ENCODE peak calls at places on chromosome 21, in six cellular contexts. One of them, this sample, is unnamed.

GRCh38 chr21:17512245-17513213 is at the start of gene CXADR:
- DNase-seq in neural crest cell: peak
- DNase-seq in GM20000: peak
- DNase-seq in AG04450: no peak
- DNase-seq in CD4-positive, alpha-beta T cell: peak
- DNase-seq in GM23338: peak
- DNase-seq in this sample: peak

GRCh38 chr21:25513810-25514209 is 93.5 kb downstream of the MRPL39 start:
- DNase-seq in AG04450: no peak
- DNase-seq in CD4-positive, alpha-beta T cell: no peak
- DNase-seq in GM20000: no peak
- DNase-seq in neural crest cell: no peak
- DNase-seq in GM23338: no peak
- DNase-seq in this sample: no peak

GRCh38 chr21:25963186-25963585 is 207.4 kb downstream of the APP start:
- DNase-seq in GM23338: no peak
- DNase-seq in CD4-positive, alpha-beta T cell: no peak
- DNase-seq in neural crest cell: no peak
- DNase-seq in AG04450: no peak
- DNase-seq in GM20000: no peak
- DNase-seq in this sample: no peak

GRCh38 chr21:18666725-18667124 is 263.1 kb upstream of the TMPRSS15 start:
- DNase-seq in neural crest cell: no peak
- DNase-seq in GM23338: no peak
- DNase-seq in AG04450: no peak
- DNase-seq in GM20000: no peak
- DNase-seq in CD4-positive, alpha-beta T cell: no peak
- DNase-seq in this sample: no peak

GRCh38 chr21:33968082-33968997 is 52.7 kb upstream of the ATP5PO start:
- DNase-seq in GM23338: peak
- DNase-seq in GM20000: peak
- DNase-seq in CD4-positive, alpha-beta T cell: no peak
- DNase-seq in neural crest cell: no peak
- DNase-seq in AG04450: no peak
- DNase-seq in this sample: no peak

GRCh38 chr21:15558884-15559283 is 170.9 kb upstream of the USP25 start:
- DNase-seq in CD4-positive, alpha-beta T cell: no peak
- DNase-seq in AG04450: no peak
- DNase-seq in GM20000: no peak
- DNase-seq in GM23338: no peak
- DNase-seq in neural crest cell: no peak
- DNase-seq in this sample: no peak

GRCh38 chr21:38675450-38675849 is 130.3 kb upstream of the ETS2 start:
- DNase-seq in AG04450: no peak
- DNase-seq in GM20000: no peak
- DNase-seq in CD4-positive, alpha-beta T cell: no peak
- DNase-seq in GM23338: no peak
- DNase-seq in neural crest cell: no peak
- DNase-seq in this sample: no peak

GRCh38 chr21:42379425-42380215 is 13.3 kb upstream of the TFF1 start:
- DNase-seq in AG04450: no peak
- DNase-seq in GM23338: no peak
- DNase-seq in CD4-positive, alpha-beta T cell: no peak
- DNase-seq in neural crest cell: no peak
- DNase-seq in GM20000: no peak
- DNase-seq in this sample: no peak

GRCh38 chr21:42075686-42076471 is 4.8 kb downstream of the UMODL1 start:
- DNase-seq in CD4-positive, alpha-beta T cell: no peak
- DNase-seq in neural crest cell: no peak
- DNase-seq in AG04450: no peak
- DNase-seq in GM23338: peak
- DNase-seq in GM20000: no peak
- DNase-seq in this sample: no peak

GRCh38 chr21:30336596-30336995 is 898 bp downstream of the KRTAP27-1 start:
- DNase-seq in GM20000: no peak
- DNase-seq in CD4-positive, alpha-beta T cell: no peak
- DNase-seq in AG04450: no peak
- DNase-seq in GM23338: no peak
- DNase-seq in neural crest cell: no peak
- DNase-seq in this sample: no peak

GRCh38 chr21:39721885-39722284 is 23.1 kb upstream of the IGSF5 start:
- DNase-seq in AG04450: no peak
- DNase-seq in CD4-positive, alpha-beta T cell: no peak
- DNase-seq in GM20000: no peak
- DNase-seq in neural crest cell: no peak
- DNase-seq in GM23338: no peak
- DNase-seq in this sample: no peak

GRCh38 chr21:39715804-39716397 is 29.1 kb upstream of the IGSF5 start:
- DNase-seq in AG04450: peak
- DNase-seq in GM23338: peak
- DNase-seq in CD4-positive, alpha-beta T cell: no peak
- DNase-seq in GM20000: peak
- DNase-seq in neural crest cell: peak
- DNase-seq in this sample: peak

GRCh38 chr21:39724944-39725343 is 20.0 kb upstream of the IGSF5 start:
- DNase-seq in GM23338: no peak
- DNase-seq in neural crest cell: no peak
- DNase-seq in GM20000: no peak
- DNase-seq in AG04450: no peak
- DNase-seq in CD4-positive, alpha-beta T cell: no peak
- DNase-seq in this sample: no peak

GRCh38 chr21:39726133-39726532 is 18.9 kb upstream of the IGSF5 start:
- DNase-seq in GM20000: no peak
- DNase-seq in CD4-positive, alpha-beta T cell: no peak
- DNase-seq in neural crest cell: no peak
- DNase-seq in AG04450: no peak
- DNase-seq in GM23338: peak
- DNase-seq in this sample: no peak

GRCh38 chr21:39720126-39720778 is 24.7 kb upstream of the IGSF5 start:
- DNase-seq in GM20000: no peak
- DNase-seq in AG04450: no peak
- DNase-seq in neural crest cell: no peak
- DNase-seq in CD4-positive, alpha-beta T cell: no peak
- DNase-seq in GM23338: peak
- DNase-seq in this sample: no peak
- TF ChIP-seq CTCF in GM20000: no peak
- TF ChIP-seq CTCF in AG04450: peak
- TF ChIP-seq CTCF in neural crest cell: peak
- TF ChIP-seq CTCF in CD4-positive, alpha-beta T cell: no peak
- TF ChIP-seq CTCF in GM23338: peak
- TF ChIP-seq CTCF in this sample: peak

GRCh38 chr21:40842197-40842552 is 4.8 kb downstream of the DSCAM start:
- DNase-seq in GM20000: no peak
- DNase-seq in AG04450: no peak
- DNase-seq in CD4-positive, alpha-beta T cell: no peak
- DNase-seq in neural crest cell: no peak
- DNase-seq in GM23338: no peak
- DNase-seq in this sample: no peak
- TF ChIP-seq CTCF in GM20000: no peak
- TF ChIP-seq CTCF in AG04450: no peak
- TF ChIP-seq CTCF in CD4-positive, alpha-beta T cell: no peak
- TF ChIP-seq CTCF in neural crest cell: peak
- TF ChIP-seq CTCF in GM23338: no peak
- TF ChIP-seq CTCF in this sample: peak

DNA sequence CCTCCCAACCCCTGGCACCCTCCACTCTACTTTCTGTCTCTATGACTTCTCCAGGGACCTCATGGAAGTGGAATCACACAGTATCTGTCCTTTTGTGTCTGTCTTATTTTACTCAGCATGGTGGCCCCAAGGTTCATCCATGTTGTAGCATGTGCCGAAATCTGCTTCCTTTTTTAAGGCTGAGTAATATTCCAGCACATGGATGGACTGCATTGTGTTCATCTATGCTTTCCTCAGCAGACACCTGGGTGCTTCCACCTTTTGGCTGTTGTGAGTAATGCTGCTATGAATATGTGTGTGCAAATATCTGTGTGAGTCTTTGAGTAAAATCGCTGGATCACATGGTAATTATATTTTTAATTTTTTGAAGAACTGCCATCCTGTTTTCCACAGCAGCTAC is 1.6 kb upstream of the PFKL start:
- DNase-seq in AG04450: no peak
- DNase-seq in CD4-positive, alpha-beta T cell: no peak
- DNase-seq in GM23338: no peak
- DNase-seq in neural crest cell: no peak
- DNase-seq in GM20000: no peak
- DNase-seq in this sample: no peak
- TF ChIP-seq CTCF in AG04450: peak
- TF ChIP-seq CTCF in CD4-positive, alpha-beta T cell: no peak
- TF ChIP-seq CTCF in GM23338: no peak
- TF ChIP-seq CTCF in neural crest cell: no peak
- TF ChIP-seq CTCF in GM20000: no peak
- TF ChIP-seq CTCF in this sample: no peak

DNA sequence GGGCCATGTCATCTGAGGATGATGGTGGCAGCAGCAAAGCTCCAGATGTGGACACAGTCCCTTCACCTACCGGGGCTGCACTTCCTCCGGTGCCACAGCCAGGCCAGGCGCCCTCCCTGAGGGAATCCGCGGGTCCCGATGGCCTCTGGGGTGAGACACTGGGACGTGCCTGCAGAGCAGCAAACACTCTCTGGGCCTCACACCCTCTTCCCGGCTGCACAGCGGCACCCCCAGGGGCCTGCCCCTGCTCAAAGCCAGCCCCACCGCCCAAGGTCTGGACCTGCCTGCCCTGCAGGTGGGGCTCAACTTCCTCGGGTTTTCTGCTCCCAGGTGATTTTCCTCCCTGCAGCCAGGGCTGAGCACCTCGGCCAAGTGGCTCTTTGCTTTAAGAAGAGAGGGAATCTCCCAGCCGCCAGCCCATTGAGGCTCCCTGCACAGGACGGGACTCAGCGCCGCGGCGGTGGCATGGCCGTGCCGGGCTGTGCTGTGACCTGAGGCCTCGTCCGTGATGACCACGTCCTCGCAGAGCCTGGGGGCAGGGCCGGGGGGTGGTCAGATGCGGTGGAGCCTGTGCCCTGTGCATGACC is 21.3 kb upstream of the COL18A1 start:
- DNase-seq in CD4-positive, alpha-beta T cell: no peak
- DNase-seq in neural crest cell: no peak
- DNase-seq in GM23338: peak
- DNase-seq in GM20000: no peak
- DNase-seq in AG04450: no peak
- DNase-seq in this sample: no peak
- TF ChIP-seq CTCF in CD4-positive, alpha-beta T cell: no peak
- TF ChIP-seq CTCF in neural crest cell: no peak
- TF ChIP-seq CTCF in GM23338: peak
- TF ChIP-seq CTCF in GM20000: no peak
- TF ChIP-seq CTCF in AG04450: no peak
- TF ChIP-seq CTCF in this sample: no peak

DNA sequence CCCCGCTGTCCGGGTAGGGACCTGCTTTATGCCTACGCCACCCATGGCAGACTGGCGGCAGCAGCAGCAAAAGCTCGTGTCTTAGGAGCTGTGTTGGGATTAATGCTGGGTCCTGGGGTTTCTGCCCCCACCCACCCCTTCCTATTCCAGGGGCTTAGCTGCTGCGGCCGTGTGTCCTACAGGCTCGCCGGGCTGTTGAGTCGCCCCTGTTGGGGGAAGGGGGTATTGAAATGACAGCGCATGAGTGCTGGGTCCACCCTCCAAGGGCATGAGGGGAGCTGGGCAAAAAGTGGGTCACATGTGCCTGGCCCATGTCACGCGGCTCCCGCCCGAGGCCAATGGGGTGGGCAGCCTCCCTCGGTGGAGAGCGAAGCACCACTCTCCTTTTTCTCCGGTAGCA is 118.3 kb upstream of the COL6A1 start:
- DNase-seq in neural crest cell: no peak
- DNase-seq in GM23338: no peak
- DNase-seq in CD4-positive, alpha-beta T cell: no peak
- DNase-seq in GM20000: no peak
- DNase-seq in AG04450: no peak
- DNase-seq in this sample: no peak
- TF ChIP-seq CTCF in neural crest cell: no peak
- TF ChIP-seq CTCF in GM23338: no peak
- TF ChIP-seq CTCF in CD4-positive, alpha-beta T cell: no peak
- TF ChIP-seq CTCF in GM20000: no peak
- TF ChIP-seq CTCF in AG04450: no peak
- TF ChIP-seq CTCF in this sample: no peak

GRCh38 chr21:45555251-45555556 is 13.0 kb upstream of the SLC19A1 start:
- DNase-seq in GM23338: no peak
- DNase-seq in neural crest cell: no peak
- DNase-seq in CD4-positive, alpha-beta T cell: no peak
- DNase-seq in AG04450: no peak
- DNase-seq in GM20000: no peak
- DNase-seq in this sample: no peak

GRCh38 chr21:45556302-45556644 is 14.0 kb upstream of the SLC19A1 start:
- DNase-seq in CD4-positive, alpha-beta T cell: no peak
- DNase-seq in AG04450: no peak
- DNase-seq in GM20000: no peak
- DNase-seq in neural crest cell: no peak
- DNase-seq in GM23338: no peak
- DNase-seq in this sample: no peak

GRCh38 chr21:45552696-45553391 is 10.6 kb upstream of the SLC19A1 start:
- DNase-seq in CD4-positive, alpha-beta T cell: no peak
- DNase-seq in AG04450: no peak
- DNase-seq in neural crest cell: no peak
- DNase-seq in GM20000: no peak
- DNase-seq in GM23338: no peak
- DNase-seq in this sample: no peak

GRCh38 chr21:45555557-45556301 is 13.5 kb upstream of the SLC19A1 start:
- DNase-seq in GM23338: peak
- DNase-seq in CD4-positive, alpha-beta T cell: peak
- DNase-seq in neural crest cell: peak
- DNase-seq in AG04450: peak
- DNase-seq in GM20000: peak
- DNase-seq in this sample: peak

DNA sequence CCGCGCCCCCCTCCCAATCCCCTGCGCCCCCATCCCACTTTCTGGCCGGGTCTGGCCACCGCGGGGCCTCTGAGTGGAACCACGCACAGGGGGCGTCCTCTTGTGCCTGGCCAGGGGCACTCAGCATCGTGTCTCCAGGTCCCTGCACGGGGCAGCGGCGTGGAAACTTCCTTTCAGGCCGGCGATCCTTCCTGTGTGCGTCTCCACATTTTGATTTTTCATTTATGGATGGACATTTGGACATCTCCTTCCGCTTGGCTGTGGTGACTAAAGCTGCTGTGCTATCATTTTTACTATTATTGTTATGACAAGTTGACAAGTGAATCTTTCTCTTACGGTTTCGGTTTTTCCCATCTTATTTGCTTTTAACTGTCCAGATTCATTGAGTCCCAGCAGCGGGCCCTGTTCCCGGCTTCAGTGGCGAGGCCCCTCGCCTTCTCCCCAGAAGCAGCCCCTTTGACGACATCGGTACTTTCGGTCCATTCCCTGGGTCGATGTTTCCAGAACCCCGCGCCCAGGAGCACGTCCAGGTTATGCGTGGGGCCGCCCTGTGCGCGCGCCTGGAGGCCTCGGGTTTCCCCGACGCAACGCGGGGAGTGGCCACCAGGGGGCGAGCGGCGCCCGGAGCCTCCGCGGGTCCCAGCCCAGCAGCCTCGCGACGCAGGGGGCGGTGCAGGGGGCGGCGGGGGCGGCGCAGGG is 12.4 kb upstream of the SLC19A1 start:
- DNase-seq in CD4-positive, alpha-beta T cell: peak
- DNase-seq in GM20000: peak
- DNase-seq in AG04450: no peak
- DNase-seq in GM23338: peak
- DNase-seq in neural crest cell: peak
- DNase-seq in this sample: peak
- TF ChIP-seq CTCF in CD4-positive, alpha-beta T cell: peak
- TF ChIP-seq CTCF in GM20000: peak
- TF ChIP-seq CTCF in AG04450: peak
- TF ChIP-seq CTCF in GM23338: peak
- TF ChIP-seq CTCF in neural crest cell: peak
- TF ChIP-seq CTCF in this sample: peak

GRCh38 chr21:40852563-40852962 is 5.6 kb upstream of the DSCAM start:
- DNase-seq in GM23338: peak
- DNase-seq in GM20000: no peak
- DNase-seq in neural crest cell: no peak
- DNase-seq in AG04450: no peak
- DNase-seq in CD4-positive, alpha-beta T cell: no peak
- DNase-seq in this sample: no peak
- TF ChIP-seq CTCF in GM23338: peak
- TF ChIP-seq CTCF in GM20000: no peak
- TF ChIP-seq CTCF in neural crest cell: no peak
- TF ChIP-seq CTCF in AG04450: no peak
- TF ChIP-seq CTCF in CD4-positive, alpha-beta T cell: no peak
- TF ChIP-seq CTCF in this sample: no peak